ENCODE peak calls at places on chromosomes 4 and X, in ten cellular contexts. One of them, this sample, is unnamed.

GRCh38 chr4:4787421-4787820 is 72.0 kb upstream of the MSX1 start:
- DNase-seq in K562: no peak
- DNase-seq in H54: no peak
- DNase-seq in A549: no peak
- DNase-seq in suprapubic skin: no peak
- DNase-seq in endothelial cell of umbilical vein: no peak
- DNase-seq in lower leg skin: peak; percentile 8
- DNase-seq in prostate gland: no peak
- DNase-seq in uterus: no peak
- DNase-seq in stomach: no peak
- DNase-seq in this sample: no peak

GRCh38 chr4:34850426-34850825 is 1393.9 kb downstream of the ARAP2 start:
- DNase-seq in K562: no peak
- DNase-seq in H54: no peak
- DNase-seq in A549: no peak
- DNase-seq in suprapubic skin: no peak
- DNase-seq in endothelial cell of umbilical vein: no peak
- DNase-seq in lower leg skin: no peak
- DNase-seq in prostate gland: no peak
- DNase-seq in uterus: no peak
- DNase-seq in stomach: no peak
- DNase-seq in this sample: no peak

GRCh38 chrX:33195698-33196097 is 15.7 kb downstream of the DMD start:
- DNase-seq in K562: no peak
- DNase-seq in H54: no peak
- DNase-seq in A549: no peak
- DNase-seq in suprapubic skin: no peak
- DNase-seq in endothelial cell of umbilical vein: no peak
- DNase-seq in lower leg skin: no peak
- DNase-seq in prostate gland: no peak
- DNase-seq in uterus: no peak
- DNase-seq in stomach: no peak
- DNase-seq in this sample: no peak

GRCh38 chrX:133813991-133814390 is 171.4 kb downstream of the GPC3 start:
- DNase-seq in K562: no peak
- DNase-seq in H54: no peak
- DNase-seq in A549: no peak
- DNase-seq in suprapubic skin: no peak
- DNase-seq in endothelial cell of umbilical vein: no peak
- DNase-seq in lower leg skin: no peak
- DNase-seq in prostate gland: no peak
- DNase-seq in uterus: no peak
- DNase-seq in stomach: no peak
- DNase-seq in this sample: no peak

GRCh38 chr4:170229021-170229420 is 139.3 kb upstream of the AADAT start:
- DNase-seq in K562: no peak
- DNase-seq in H54: no peak
- DNase-seq in A549: no peak
- DNase-seq in suprapubic skin: no peak
- DNase-seq in endothelial cell of umbilical vein: no peak
- DNase-seq in lower leg skin: no peak
- DNase-seq in prostate gland: no peak
- DNase-seq in uterus: no peak
- DNase-seq in stomach: no peak
- DNase-seq in this sample: no peak

GRCh38 chrX:134718329-134719317 is 60.4 kb upstream of the PLAC1 start:
- DNase-seq in K562: no peak
- DNase-seq in H54: peak; percentile 41
- DNase-seq in A549: peak; percentile 95
- DNase-seq in suprapubic skin: no peak
- DNase-seq in endothelial cell of umbilical vein: peak; percentile 94
- DNase-seq in lower leg skin: no peak
- DNase-seq in prostate gland: peak; percentile 20
- DNase-seq in uterus: peak; percentile 27
- DNase-seq in stomach: peak; percentile 40
- DNase-seq in this sample: no peak

GRCh38 chrX:119990995-119991787 is 47.6 kb upstream of the NKAP start:
- DNase-seq in K562: no peak
- DNase-seq in H54: no peak
- DNase-seq in A549: no peak
- DNase-seq in suprapubic skin: no peak
- DNase-seq in endothelial cell of umbilical vein: no peak
- DNase-seq in lower leg skin: no peak
- DNase-seq in prostate gland: no peak
- DNase-seq in uterus: no peak
- DNase-seq in stomach: no peak
- DNase-seq in this sample: no peak

GRCh38 chrX:68403522-68403921 is 29.8 kb downstream of the OPHN1 start:
- DNase-seq in K562: no peak
- DNase-seq in H54: no peak
- DNase-seq in A549: no peak
- DNase-seq in suprapubic skin: no peak
- DNase-seq in endothelial cell of umbilical vein: no peak
- DNase-seq in lower leg skin: no peak
- DNase-seq in prostate gland: no peak
- DNase-seq in uterus: no peak
- DNase-seq in stomach: no peak
- DNase-seq in this sample: no peak

GRCh38 chrX:112852850-112853249 is 12.2 kb upstream of the AMOT start:
- DNase-seq in K562: no peak
- DNase-seq in H54: no peak
- DNase-seq in A549: no peak
- DNase-seq in suprapubic skin: no peak
- DNase-seq in endothelial cell of umbilical vein: no peak
- DNase-seq in lower leg skin: no peak
- DNase-seq in prostate gland: no peak
- DNase-seq in uterus: no peak
- DNase-seq in stomach: no peak
- DNase-seq in this sample: no peak

GRCh38 chr4:74111990-74112389 is 13.0 kb upstream of the CXCL2 start:
- DNase-seq in K562: no peak
- DNase-seq in H54: no peak
- DNase-seq in A549: no peak
- DNase-seq in suprapubic skin: peak; percentile 70
- DNase-seq in endothelial cell of umbilical vein: peak; percentile 64
- DNase-seq in lower leg skin: no peak
- DNase-seq in prostate gland: no peak
- DNase-seq in uterus: no peak
- DNase-seq in stomach: no peak
- DNase-seq in this sample: no peak

GRCh38 chrX:124216396-124217124 is 115.9 kb upstream of the TEX13D start:
- DNase-seq in K562: no peak
- DNase-seq in H54: no peak
- DNase-seq in A549: no peak
- DNase-seq in suprapubic skin: no peak
- DNase-seq in endothelial cell of umbilical vein: no peak
- DNase-seq in lower leg skin: no peak
- DNase-seq in prostate gland: no peak
- DNase-seq in uterus: no peak
- DNase-seq in stomach: no peak
- DNase-seq in this sample: no peak

GRCh38 chr4:42401171-42401570 is 3.9 kb downstream of the SHISA3 start:
- DNase-seq in K562: no peak
- DNase-seq in H54: no peak
- DNase-seq in A549: no peak
- DNase-seq in suprapubic skin: no peak
- DNase-seq in endothelial cell of umbilical vein: peak; percentile 16
- DNase-seq in lower leg skin: no peak
- DNase-seq in prostate gland: no peak
- DNase-seq in uterus: no peak
- DNase-seq in stomach: no peak
- DNase-seq in this sample: no peak

GRCh38 chrX:17812763-17813162 is 48.3 kb downstream of the RAI2 start:
- DNase-seq in K562: peak; percentile 33
- DNase-seq in H54: no peak
- DNase-seq in A549: peak; percentile 9
- DNase-seq in suprapubic skin: no peak
- DNase-seq in endothelial cell of umbilical vein: no peak
- DNase-seq in lower leg skin: no peak
- DNase-seq in prostate gland: no peak
- DNase-seq in uterus: no peak
- DNase-seq in stomach: no peak
- DNase-seq in this sample: no peak

GRCh38 chr4:176588436-176588835 is 204.3 kb downstream of the VEGFC start:
- DNase-seq in K562: no peak
- DNase-seq in H54: no peak
- DNase-seq in A549: no peak
- DNase-seq in suprapubic skin: no peak
- DNase-seq in endothelial cell of umbilical vein: no peak
- DNase-seq in lower leg skin: no peak
- DNase-seq in prostate gland: no peak
- DNase-seq in uterus: no peak
- DNase-seq in stomach: no peak
- DNase-seq in this sample: no peak

GRCh38 chr4:138919094-138919936 is 96.3 kb upstream of the NOCT start:
- DNase-seq in K562: peak; percentile 80
- DNase-seq in H54: peak; percentile 16
- DNase-seq in A549: peak; percentile 81
- DNase-seq in suprapubic skin: no peak
- DNase-seq in endothelial cell of umbilical vein: peak; percentile 74
- DNase-seq in lower leg skin: no peak
- DNase-seq in prostate gland: peak; percentile 76
- DNase-seq in uterus: peak; percentile 86
- DNase-seq in stomach: peak; percentile 66
- DNase-seq in this sample: peak; percentile 12
- TF ChIP-seq POLR2A in K562: no peak
- TF ChIP-seq POLR2A in H54: no peak
- TF ChIP-seq POLR2A in A549: no peak
- TF ChIP-seq POLR2A in suprapubic skin: no peak
- TF ChIP-seq POLR2A in endothelial cell of umbilical vein: no peak
- TF ChIP-seq POLR2A in lower leg skin: no peak
- TF ChIP-seq POLR2A in prostate gland: no peak
- TF ChIP-seq POLR2A in uterus: no peak
- TF ChIP-seq POLR2A in stomach: no peak
- TF ChIP-seq POLR2A in this sample: no peak

DNA sequence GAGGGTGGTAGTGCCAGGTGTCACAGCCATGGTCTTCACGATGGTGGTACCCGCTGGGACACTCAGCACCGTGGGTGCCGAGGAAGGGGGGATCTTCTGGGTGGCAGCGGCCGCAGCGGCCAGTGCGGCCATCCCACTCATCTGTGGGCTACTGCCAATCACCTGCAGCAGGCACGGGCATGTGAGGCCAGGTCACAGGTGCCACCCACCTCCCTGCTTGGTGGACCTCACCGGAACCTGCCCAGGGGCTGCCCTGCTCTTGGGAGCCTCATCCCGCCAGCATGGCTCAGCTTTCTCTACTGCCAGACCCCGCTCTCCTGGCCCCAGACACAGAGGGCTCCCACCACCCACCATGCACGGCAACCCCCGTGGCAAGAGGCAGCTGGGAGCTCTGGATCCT is 13.0 kb downstream of the HCFC1 start:
- DNase-seq in K562: no peak
- DNase-seq in H54: no peak
- DNase-seq in A549: no peak
- DNase-seq in suprapubic skin: no peak
- DNase-seq in endothelial cell of umbilical vein: no peak
- DNase-seq in lower leg skin: no peak
- DNase-seq in prostate gland: no peak
- DNase-seq in uterus: no peak
- DNase-seq in stomach: no peak
- DNase-seq in this sample: no peak
- TF ChIP-seq POLR2A in K562: no peak
- TF ChIP-seq POLR2A in H54: no peak
- TF ChIP-seq POLR2A in A549: no peak
- TF ChIP-seq POLR2A in suprapubic skin: no peak
- TF ChIP-seq POLR2A in endothelial cell of umbilical vein: no peak
- TF ChIP-seq POLR2A in lower leg skin: no peak
- TF ChIP-seq POLR2A in prostate gland: no peak
- TF ChIP-seq POLR2A in uterus: no peak
- TF ChIP-seq POLR2A in stomach: no peak
- TF ChIP-seq POLR2A in this sample: no peak

DNA sequence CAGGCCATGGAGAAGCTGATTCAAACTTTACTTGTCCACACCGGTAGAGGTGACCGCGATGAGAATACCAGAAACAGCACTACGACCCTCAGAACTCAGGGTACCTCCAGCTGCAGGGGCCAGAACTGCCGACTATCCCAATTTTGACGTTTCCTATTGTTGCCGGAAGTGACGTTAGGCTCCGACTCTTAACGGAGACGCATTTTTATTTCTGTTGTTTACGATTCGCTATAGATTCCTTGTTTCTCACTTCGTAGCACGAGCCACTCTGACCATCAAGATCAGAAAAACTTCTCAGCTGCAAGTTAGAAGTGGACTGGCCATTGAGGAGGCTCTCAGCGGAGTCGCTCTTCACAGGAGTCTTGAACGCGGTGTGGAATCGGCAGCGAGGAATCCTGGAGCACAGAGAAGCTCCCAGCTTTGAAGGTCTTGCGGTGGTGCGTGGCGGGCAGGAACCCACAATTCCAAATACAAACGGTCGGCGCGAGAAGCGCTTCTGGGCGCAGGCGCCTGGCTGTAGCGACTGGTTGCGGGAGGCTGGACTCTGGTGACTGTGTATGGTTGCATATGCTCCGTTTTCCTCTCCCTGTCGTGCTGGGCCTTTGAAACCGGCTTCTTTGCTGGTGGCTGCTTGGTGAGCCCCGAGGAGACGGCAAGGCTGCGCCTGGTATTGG is at the start of the genes CEP44 and FBXO8:
- DNase-seq in K562: peak; percentile 50
- DNase-seq in H54: peak; percentile 15
- DNase-seq in A549: peak; percentile 74
- DNase-seq in suprapubic skin: peak; percentile 77
- DNase-seq in endothelial cell of umbilical vein: peak; percentile 91
- DNase-seq in lower leg skin: peak; percentile 93
- DNase-seq in prostate gland: peak; percentile 62
- DNase-seq in uterus: peak; percentile 61
- DNase-seq in stomach: peak; percentile 65
- DNase-seq in this sample: peak; percentile 94
- TF ChIP-seq POLR2A in K562: peak; percentile 89
- TF ChIP-seq POLR2A in H54: peak; percentile 40
- TF ChIP-seq POLR2A in A549: no peak
- TF ChIP-seq POLR2A in suprapubic skin: no peak
- TF ChIP-seq POLR2A in endothelial cell of umbilical vein: peak; percentile 48
- TF ChIP-seq POLR2A in lower leg skin: no peak
- TF ChIP-seq POLR2A in prostate gland: peak; percentile 18
- TF ChIP-seq POLR2A in uterus: no peak
- TF ChIP-seq POLR2A in stomach: no peak
- TF ChIP-seq POLR2A in this sample: no peak

GRCh38 chr4:52716364-52717151 is 34.7 kb downstream of the ERVMER34-1 start:
- DNase-seq in K562: no peak
- DNase-seq in H54: no peak
- DNase-seq in A549: no peak
- DNase-seq in suprapubic skin: no peak
- DNase-seq in endothelial cell of umbilical vein: no peak
- DNase-seq in lower leg skin: no peak
- DNase-seq in prostate gland: no peak
- DNase-seq in uterus: no peak
- DNase-seq in stomach: no peak
- DNase-seq in this sample: no peak

GRCh38 chr4:52726821-52727580 is 24.2 kb downstream of the ERVMER34-1 start:
- DNase-seq in K562: no peak
- DNase-seq in H54: no peak
- DNase-seq in A549: no peak
- DNase-seq in suprapubic skin: no peak
- DNase-seq in endothelial cell of umbilical vein: no peak
- DNase-seq in lower leg skin: no peak
- DNase-seq in prostate gland: no peak
- DNase-seq in uterus: no peak
- DNase-seq in stomach: no peak
- DNase-seq in this sample: no peak

GRCh38 chr4:52718123-52718522 is 33.1 kb downstream of the ERVMER34-1 start:
- DNase-seq in K562: no peak
- DNase-seq in H54: no peak
- DNase-seq in A549: no peak
- DNase-seq in suprapubic skin: no peak
- DNase-seq in endothelial cell of umbilical vein: peak; percentile 13
- DNase-seq in lower leg skin: no peak
- DNase-seq in prostate gland: no peak
- DNase-seq in uterus: no peak
- DNase-seq in stomach: no peak
- DNase-seq in this sample: no peak

GRCh38 chr4:52721968-52722814 is 29.0 kb downstream of the ERVMER34-1 start:
- DNase-seq in K562: peak; percentile 57
- DNase-seq in H54: peak; percentile 70
- DNase-seq in A549: peak; percentile 95
- DNase-seq in suprapubic skin: peak; percentile 95
- DNase-seq in endothelial cell of umbilical vein: peak; percentile 98
- DNase-seq in lower leg skin: peak; percentile 98
- DNase-seq in prostate gland: peak; percentile 94
- DNase-seq in uterus: peak; percentile 91
- DNase-seq in stomach: peak; percentile 93
- DNase-seq in this sample: peak; percentile 99
- TF ChIP-seq POLR2A in K562: peak; percentile 43
- TF ChIP-seq POLR2A in H54: peak; percentile 87
- TF ChIP-seq POLR2A in A549: peak; percentile 83
- TF ChIP-seq POLR2A in suprapubic skin: peak; percentile 67
- TF ChIP-seq POLR2A in endothelial cell of umbilical vein: peak; percentile 98
- TF ChIP-seq POLR2A in lower leg skin: no peak
- TF ChIP-seq POLR2A in prostate gland: peak; percentile 31
- TF ChIP-seq POLR2A in uterus: peak; percentile 63
- TF ChIP-seq POLR2A in stomach: no peak
- TF ChIP-seq POLR2A in this sample: no peak